ENCODE peak calls at places on chromosomes 1 and 21, in six cellular contexts. K is epithelial cell of esophagus, Y is heart right ventricle, V is lower leg skin, J is cardiac fibroblast, P is colonic mucosa. F is an unnamed sample.

GRCh38 chr1:228018961-228019721 is 12.3 kb downstream of the WNT3A start:
- DNase-seq in Y (peak; percentile 4), P (no peak), V (no peak), J (no peak), K (no peak), F (no peak)

GRCh38 chr1:204361341-204361771 is 1.6 kb upstream of the PLEKHA6 start:
- DNase-seq in K (no peak), V (peak; percentile 76), J (no peak), Y (no peak), P (no peak), F (no peak)

GRCh38 chr1:12445257-12445656 is 172.8 kb downstream of the DHRS3 start:
- DNase-seq in J (no peak), K (no peak), Y (no peak), P (no peak), V (no peak), F (no peak)

GRCh38 chr1:98502937-98503336 is 158.6 kb upstream of the SNX7 start:
- DNase-seq in J (no peak), V (no peak), K (no peak), P (no peak), Y (no peak), F (no peak)

GRCh38 chr1:155044812-155045690 is 6.1 kb upstream of the ADAM15 start:
- DNase-seq in V (peak; percentile 92), P (peak; percentile 89), J (peak; percentile 90), Y (peak; percentile 72), K (peak; percentile 68), F (peak; percentile 84)

GRCh38 chr1:24713176-24713575 is 32.1 kb upstream of the CLIC4 start:
- DNase-seq in K (no peak), Y (no peak), V (no peak), P (no peak), J (peak; percentile 43), F (peak; percentile 65)

GRCh38 chr1:171355727-171356126 is 41.7 kb downstream of the FMO4 start:
- DNase-seq in P (no peak), J (no peak), K (peak; percentile 9), Y (no peak), V (no peak), F (peak; percentile 62)

GRCh38 chr21:44850905-44851657 is 22.4 kb downstream of the PTTG1IP start:
- DNase-seq in K (no peak), J (no peak), V (no peak), P (no peak), Y (no peak), F (no peak)

GRCh38 chr1:43952731-43953350 is 6.1 kb downstream of the IPO13 start:
- DNase-seq in P (no peak), J (no peak), K (no peak), Y (no peak), V (no peak), F (no peak)

GRCh38 chr1:153506831-153507413 is 28.9 kb downstream of the S100A6 start:
- DNase-seq in P (peak; percentile 74), J (peak; percentile 94), K (peak; percentile 57), Y (peak; percentile 74), V (peak; percentile 95), F (peak; percentile 90)

GRCh38 chr21:32569261-32570230 is 15.8 kb downstream of the TCP10L start:
- DNase-seq in K (peak; percentile 82), P (peak; percentile 83), Y (peak; percentile 64), J (peak; percentile 87), V (peak; percentile 95), F (peak; percentile 87)

GRCh38 chr1:67040405-67040804 is 13.5 kb downstream of the SLC35D1 start:
- DNase-seq in Y (no peak), K (no peak), V (no peak), P (no peak), J (no peak), F (no peak)

GRCh38 chr1:178341218-178341956 is 155.4 kb downstream of the CLEC20A start:
- DNase-seq in Y (peak; percentile 28), J (peak; percentile 90), V (no peak), P (peak; percentile 83), K (peak; percentile 98), F (peak; percentile 94)

GRCh38 chr1:178345238-178345637 is 151.5 kb downstream of the CLEC20A start:
- DNase-seq in K (peak; percentile 56), J (no peak), P (no peak), V (no peak), Y (no peak), F (no peak)

GRCh38 chr1:178345821-178346220 is 150.9 kb downstream of the CLEC20A start:
- DNase-seq in J (peak; percentile 38), Y (no peak), V (no peak), K (no peak), P (no peak), F (peak; percentile 81)

GRCh38 chr1:178339834-178340233 is 156.9 kb downstream of the CLEC20A start:
- DNase-seq in J (no peak), V (no peak), Y (no peak), K (no peak), P (no peak), F (no peak)

DNA sequence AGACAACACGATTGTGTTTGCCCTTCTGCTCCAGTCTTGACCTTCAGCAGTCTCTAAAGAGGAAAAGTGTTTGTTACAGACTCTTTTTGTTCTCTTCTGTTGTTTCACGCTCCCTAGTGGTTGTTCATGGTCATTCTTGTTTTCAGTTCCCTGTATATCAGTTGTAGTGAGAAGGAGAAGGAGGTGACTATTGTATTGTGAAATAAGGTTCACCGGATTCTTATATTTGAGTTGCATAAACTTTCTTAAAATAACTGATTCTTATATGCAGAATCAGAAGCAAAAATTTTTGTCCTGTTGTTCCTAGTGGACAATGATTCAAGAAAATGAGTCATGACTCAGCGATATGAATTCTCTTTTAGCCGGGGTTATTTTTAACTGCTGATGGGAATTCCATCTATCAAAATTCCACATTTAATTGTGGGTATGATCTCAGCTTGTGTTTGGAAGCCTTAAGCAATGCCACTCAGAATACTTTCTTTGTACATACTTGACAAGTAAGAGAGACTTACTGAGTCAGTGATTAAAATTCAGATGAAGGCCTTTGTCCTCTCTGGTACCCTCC is 152.2 kb downstream of the CLEC20A start:
- DNase-seq in P (peak; percentile 29), Y (no peak), J (peak; percentile 96), K (peak; percentile 87), V (no peak), F (peak; percentile 97)
- TF ChIP-seq CTCF in P (peak; percentile 46), Y (no peak), J (peak; percentile 56), K (peak; percentile 58), V (no peak), F (peak; percentile 72)

GRCh38 chr1:201104141-201104540 is 8.1 kb downstream of the CACNA1S start:
- DNase-seq in Y (no peak), K (no peak), P (no peak), J (no peak), V (no peak), F (no peak)

GRCh38 chr1:201109651-201110050 is 2.6 kb downstream of the CACNA1S start:
- DNase-seq in P (no peak), J (no peak), V (no peak), K (no peak), Y (no peak), F (no peak)

GRCh38 chr1:201108614-201109013 is 3.6 kb downstream of the CACNA1S start:
- DNase-seq in Y (no peak), K (no peak), P (no peak), J (no peak), V (no peak), F (no peak)

GRCh38 chr1:201103666-201104065 is 8.6 kb downstream of the CACNA1S start:
- DNase-seq in P (no peak), J (no peak), Y (no peak), V (no peak), K (no peak), F (no peak)

DNA sequence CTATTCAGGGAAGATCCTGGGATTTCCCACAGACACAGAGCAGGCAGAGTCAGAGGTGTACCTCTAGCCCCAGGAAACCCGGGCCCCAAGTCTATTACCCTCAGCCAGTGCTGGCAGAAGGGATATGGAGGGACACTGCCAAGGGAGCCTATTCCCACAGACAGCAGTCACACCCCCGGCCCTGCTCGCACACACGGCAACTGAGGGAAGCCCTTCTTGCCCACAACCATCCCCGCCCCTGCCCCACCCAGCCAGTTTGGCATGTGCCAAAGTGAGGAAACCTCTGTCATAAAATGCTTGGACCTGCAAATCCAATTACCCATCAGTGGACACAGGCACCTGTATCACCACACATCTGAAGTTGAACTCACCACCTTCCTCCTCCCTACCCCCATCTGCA is 6.5 kb downstream of the CACNA1S start:
- DNase-seq in P (no peak), K (no peak), J (no peak), V (no peak), Y (no peak), F (no peak)
- H3K4me3 ChIP-seq in P (no peak overlapping the region), K (no peak overlapping the region), J (no peak overlapping the region), V (no peak overlapping the region), Y (no peak overlapping the region), F (no peak overlapping the region)

GRCh38 chr1:48530727-48531351 is 58.8 kb upstream of the SPATA6 start:
- DNase-seq in Y (peak; percentile 16), V (no peak), K (peak; percentile 67), P (peak; percentile 85), J (peak; percentile 29), F (peak; percentile 23)
- TF ChIP-seq CTCF in Y (no peak), V (no peak), K (peak; percentile 73), P (peak; percentile 51), J (peak; percentile 56), F (peak; percentile 57)

GRCh38 chr21:42124081-42124480 is 53.0 kb downstream of the UMODL1 start:
- DNase-seq in V (no peak), K (no peak), P (no peak), J (no peak), Y (no peak), F (no peak)
- H3K4me3 ChIP-seq in V (no peak overlapping the region), K (no peak overlapping the region), P (no peak overlapping the region), J (no peak overlapping the region), Y (no peak overlapping the region), F (no peak overlapping the region)

GRCh38 chr1:25905680-25906643 is at the start of gene STMN1:
- DNase-seq in K (peak; percentile 80), P (peak; percentile 93), V (peak; percentile 98), J (peak; percentile 83), Y (peak; percentile 91), F (peak; percentile 77)
- TF ChIP-seq CTCF in K (no peak), P (no peak), V (no peak), J (no peak), Y (no peak), F (no peak)

GRCh38 chr21:43740497-43741156 is 21.7 kb downstream of the PDXK start:
- DNase-seq in K (peak; percentile 78), V (no peak), P (no peak), J (peak; percentile 33), Y (no peak), F (no peak)
- H3K4me3 ChIP-seq in K (no peak overlapping the region), V (no peak overlapping the region), P (no peak overlapping the region), J (no peak overlapping the region), Y (no peak overlapping the region), F (no peak overlapping the region)

GRCh38 chr1:151716771-151717631 is at the start of gene CELF3:
- DNase-seq in Y (no peak), P (no peak), J (no peak), V (no peak), K (peak; percentile 21), F (peak; percentile 21)

GRCh38 chr1:151713874-151714273 is 2.7 kb downstream of the CELF3 start:
- DNase-seq in J (no peak), P (no peak), K (peak; percentile 78), V (no peak), Y (no peak), F (no peak)

GRCh38 chr1:151714820-151715725 is 1.5 kb downstream of the CELF3 start:
- DNase-seq in Y (no peak), P (no peak), V (no peak), K (no peak), J (no peak), F (no peak)

GRCh38 chr1:151716405-151716762 is 219 bp downstream of the CELF3 start:
- DNase-seq in P (no peak), J (no peak), K (no peak), V (no peak), Y (no peak), F (no peak)

GRCh38 chr1:151715726-151716404 is 738 bp downstream of the CELF3 start:
- DNase-seq in K (no peak), Y (no peak), V (no peak), J (no peak), P (no peak), F (no peak)
- TF ChIP-seq CTCF in K (no peak), Y (no peak), V (no peak), J (no peak), P (no peak), F (no peak)

F was measured in fibroblast of the aortic adventitia.